ENCODE peak calls at places on chromosomes 2 and 18, in nine cellular contexts. S, N, T, V, D, B, K, Q and F are unnamed samples.

GRCh38 chr2:128497461-128497860 is 178.8 kb upstream of the HS6ST1 start:
- DNase-seq in D (no peak), S (no peak), K (no peak), V (no peak), T (no peak), B (no peak), Q (no peak), N (no peak), F (no peak)

GRCh38 chr2:226725096-226725495 is 74.5 kb downstream of the IRS1 start:
- DNase-seq in T (no peak), D (no peak), N (no peak), B (no peak), K (no peak), S (no peak), Q (no peak), V (peak), F (peak)

GRCh38 chr18:59929621-59930295 is 30.0 kb downstream of the PMAIP1 start:
- DNase-seq in Q (no peak), K (peak), N (no peak), S (no peak), V (no peak), B (peak), T (no peak), D (no peak), F (peak)

GRCh38 chr2:40230186-40230585 is 221.7 kb downstream of the SLC8A1 start:
- DNase-seq in K (no peak), S (no peak), D (no peak), Q (no peak), N (no peak), B (no peak), T (no peak), V (no peak), F (no peak)

GRCh38 chr2:200308001-200308400 is 1.5 kb downstream of the SPATS2L start:
- DNase-seq in V (no peak), S (no peak), N (peak), K (no peak), T (no peak), B (peak), Q (no peak), D (no peak), F (peak)

GRCh38 chr2:43184339-43184895 is 42.0 kb downstream of the ZFP36L2 start:
- DNase-seq in V (no peak), T (no peak), B (peak), N (no peak), D (no peak), Q (no peak), S (no peak), K (no peak), F (peak)

GRCh38 chr2:38274286-38275276 is 102.5 kb downstream of the ATL2 start:
- DNase-seq in B (peak), S (no peak), V (no peak), Q (peak), T (no peak), N (peak), D (no peak), K (peak), F (peak)

GRCh38 chr2:6958616-6959235 is 41.5 kb downstream of the RNF144A start:
- DNase-seq in S (no peak), D (no peak), T (no peak), N (no peak), B (no peak), V (no peak), Q (no peak), K (no peak), F (no peak)

GRCh38 chr2:224442092-224442999 is 40.4 kb upstream of the FAM124B start:
- DNase-seq in T (no peak), Q (no peak), V (peak), D (no peak), S (no peak), N (no peak), B (peak), K (no peak), F (no peak)

GRCh38 chr2:203741566-203741965 is 35.1 kb downstream of the CD28 start:
- DNase-seq in Q (no peak), T (no peak), D (no peak), K (no peak), S (no peak), N (no peak), V (no peak), B (no peak), F (no peak)